ENCODE peak calls at places on chromosomes 7 and 10, in six cellular contexts. G, W, L, T, P and V are unnamed samples.

GRCh38 chr7:151837285-151838042 is 39.5 kb downstream of the PRKAG2 start:
- DNase-seq in G (no peak), W (no peak), L (no peak), T (no peak), P (no peak), V (no peak)

GRCh38 chr10:77377034-77377433 is 260.6 kb downstream of the KCNMA1 start:
- DNase-seq in G (peak; percentile 13), W (no peak), L (no peak), T (no peak), P (no peak), V (no peak)

GRCh38 chr7:66529889-66530615 is 98.6 kb upstream of the KCTD7 start:
- DNase-seq in G (no peak), W (no peak), L (no peak), T (peak; percentile 72), P (no peak), V (no peak)

GRCh38 chr10:13528138-13528874 is 508 bp downstream of the BEND7 start:
- DNase-seq in G (no peak), W (no peak), L (peak; percentile 18), T (peak; percentile 83), P (no peak), V (no peak)

GRCh38 chr10:48237856-48238250 is 36.6 kb downstream of the FRMPD2 start:
- DNase-seq in G (no peak), W (no peak), L (no peak), T (no peak), P (no peak), V (no peak)

GRCh38 chr7:127897704-127898454 is 133.4 kb downstream of the LRRC4 start:
- DNase-seq in G (no peak), W (no peak), L (no peak), T (no peak), P (no peak), V (no peak)

GRCh38 chr7:2527505-2528464 is 8.2 kb downstream of the LFNG start:
- DNase-seq in G (peak; percentile 75), W (peak; percentile 84), L (peak; percentile 86), T (no peak), P (no peak), V (no peak)

GRCh38 chr7:78226059-78226658 is 427.6 kb downstream of the PHTF2 start:
- DNase-seq in G (peak; percentile 40), W (peak; percentile 16), L (peak; percentile 64), T (peak; percentile 66), P (no peak), V (peak; percentile 19)

GRCh38 chr10:13984647-13985155 is 346.0 kb downstream of the FRMD4A start:
- DNase-seq in G (peak; percentile 43), W (no peak), L (no peak), T (no peak), P (no peak), V (no peak)

GRCh38 chr10:8095962-8096361 is 41.5 kb downstream of the GATA3 start:
- DNase-seq in G (no peak), W (no peak), L (no peak), T (peak; percentile 76), P (no peak), V (no peak)

GRCh38 chr10:100986952-100987684 is at the start of the genes MRPL43 and TWNK:
- DNase-seq in G (peak; percentile 81), W (peak; percentile 72), L (peak; percentile 87), T (peak; percentile 93), P (no peak), V (no peak)

GRCh38 chr7:64672414-64672813 is 6.5 kb downstream of the ZNF107 start:
- DNase-seq in G (no peak), W (no peak), L (no peak), T (no peak), P (no peak), V (no peak)

GRCh38 chr7:73907554-73908122 is 46.7 kb downstream of the TMEM270 start:
- DNase-seq in G (no peak), W (no peak), L (no peak), T (no peak), P (no peak), V (no peak)

GRCh38 chr7:32660936-32661335 is 165.6 kb downstream of the AVL9 start:
- DNase-seq in G (no peak), W (no peak), L (no peak), T (no peak), P (no peak), V (no peak)

GRCh38 chr7:24889611-24890010 is 90.4 kb downstream of the OSBPL3 start:
- DNase-seq in G (no peak), W (no peak), L (no peak), T (no peak), P (no peak), V (no peak)

GRCh38 chr10:74334221-74334620 is 183.2 kb downstream of the ADK start:
- DNase-seq in G (no peak), W (no peak), L (no peak), T (no peak), P (no peak), V (no peak)

GRCh38 chr10:75107756-75108683 is 3.4 kb upstream of the SAMD8 start:
- DNase-seq in G (no peak), W (no peak), L (peak; percentile 73), T (no peak), P (no peak), V (peak; percentile 7)

GRCh38 chr7:151856098-151856497 is 20.8 kb downstream of the PRKAG2 start:
- DNase-seq in G (no peak), W (peak; percentile 22), L (no peak), T (no peak), P (no peak), V (no peak)

GRCh38 chr10:102605712-102606111 is 38.6 kb upstream of the TRIM8 start:
- DNase-seq in G (no peak), W (no peak), L (no peak), T (no peak), P (no peak), V (no peak)

GRCh38 chr10:125692246-125692931 is 9.4 kb upstream of the TEX36 start:
- DNase-seq in G (no peak), W (no peak), L (no peak), T (no peak), P (no peak), V (no peak)

GRCh38 chr7:123271856-123272255 is 72.1 kb upstream of the SLC13A1 start:
- DNase-seq in G (no peak), W (no peak), L (no peak), T (no peak), P (no peak), V (no peak)

GRCh38 chr10:87092356-87092860 is 2.2 kb downstream of the GLUD1 start:
- DNase-seq in G (no peak), W (no peak), L (no peak), T (no peak), P (no peak), V (no peak)

GRCh38 chr10:46992794-46993552 is 81.7 kb downstream of the PTPN20 start:
- DNase-seq in G (peak; percentile 31), W (peak; percentile 24), L (peak; percentile 41), T (peak; percentile 52), P (no peak), V (no peak)

GRCh38 chr10:36023939-36024338 is 381.8 kb upstream of the FZD8 start:
- DNase-seq in G (peak; percentile 69), W (peak; percentile 3), L (no peak), T (no peak), P (no peak), V (no peak)
- TF ChIP-seq CHD2 in G (no peak), W (no peak), L (no peak), T (no peak), P (no peak), V (no peak)

DNA sequence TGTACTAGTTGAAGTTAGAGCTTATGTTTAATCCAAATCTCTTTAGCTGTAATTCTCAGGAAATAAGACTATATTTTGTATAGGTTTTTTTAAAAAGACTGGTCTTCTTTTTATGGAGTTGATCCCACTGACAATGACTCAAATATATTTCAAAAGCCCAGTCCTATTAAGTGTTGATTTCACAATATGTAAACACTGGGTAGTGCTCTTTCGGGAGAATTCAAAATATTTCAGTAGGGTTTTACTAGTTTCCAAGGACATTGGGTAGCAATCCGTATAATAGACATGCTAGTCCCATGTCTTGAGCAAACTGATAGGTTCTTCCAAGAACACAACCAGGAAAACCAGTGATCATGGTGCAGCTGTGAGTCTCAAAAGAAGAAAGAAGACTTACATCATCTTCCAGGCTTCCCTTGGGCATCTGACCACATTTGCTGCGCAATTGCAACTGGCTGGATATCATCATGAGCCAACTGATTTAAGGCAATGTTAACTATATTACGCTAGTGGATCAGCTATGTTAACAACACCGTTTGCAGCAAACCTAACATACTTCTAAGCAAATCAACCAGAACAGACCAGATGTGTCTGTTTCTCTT is 59.3 kb upstream of the APBB1IP start:
- DNase-seq in G (peak; percentile 39), W (no peak), L (no peak), T (no peak), P (no peak), V (no peak)
- TF ChIP-seq CHD2 in G (no peak), W (no peak), L (no peak), T (no peak), P (no peak), V (no peak)

GRCh38 chr7:96968981-96969380 is 36.4 kb upstream of the DLX6 start:
- DNase-seq in G (no peak), W (no peak), L (no peak), T (no peak), P (no peak), V (no peak)

GRCh38 chr7:96976106-96976505 is 29.2 kb upstream of the DLX6 start:
- DNase-seq in G (no peak), W (no peak), L (no peak), T (no peak), P (no peak), V (no peak)

GRCh38 chr7:96973986-96974385 is 31.4 kb upstream of the DLX6 start:
- DNase-seq in G (no peak), W (no peak), L (no peak), T (no peak), P (no peak), V (no peak)

DNA sequence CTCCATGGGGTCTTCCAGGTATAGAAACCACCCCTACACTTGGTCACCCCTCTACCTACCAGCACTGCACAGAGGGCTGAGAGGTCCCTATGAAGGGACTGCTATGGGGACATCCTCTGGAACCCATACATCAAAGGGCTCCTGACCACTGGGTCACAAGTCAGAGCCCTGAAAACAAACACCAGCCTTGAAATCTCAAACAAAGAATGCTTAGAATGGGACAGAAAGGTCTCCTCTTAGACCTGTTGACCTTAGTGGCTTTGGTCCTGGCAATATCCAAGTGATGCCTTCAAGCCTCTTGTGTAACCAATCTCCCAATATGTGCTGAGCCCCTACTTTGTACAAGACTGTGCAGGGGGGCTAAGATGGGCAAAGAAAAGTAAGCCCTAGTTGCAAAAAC is 34.6 kb upstream of the DLX6 start:
- DNase-seq in G (no peak), W (peak; percentile 96), L (no peak), T (no peak), P (no peak), V (no peak)
- TF ChIP-seq CHD2 in G (no peak), W (no peak), L (no peak), T (no peak), P (no peak), V (no peak)

DNA sequence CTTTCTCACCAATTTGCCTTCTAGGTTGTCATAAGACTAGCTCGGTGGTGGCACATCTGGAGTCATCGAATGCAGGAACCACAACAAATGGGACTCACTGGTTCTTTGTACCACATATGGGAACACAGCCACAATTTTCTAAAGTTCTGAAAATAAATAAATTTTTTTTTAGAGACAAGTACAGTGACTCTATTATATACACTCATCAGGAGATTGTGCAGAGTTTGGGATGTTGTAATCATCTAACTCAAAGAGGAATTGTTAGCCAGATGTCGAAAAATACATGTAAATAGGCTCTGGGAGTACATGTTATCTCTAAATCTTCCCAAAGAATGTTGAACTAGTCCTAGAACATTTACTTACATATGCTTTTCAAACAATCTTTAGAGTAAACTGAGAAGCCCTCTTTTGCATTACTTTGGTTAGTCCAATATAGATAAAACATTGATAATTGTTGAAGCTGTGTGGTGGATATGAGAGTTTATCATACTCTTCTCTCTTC is 19.6 kb upstream of the SEPTIN7 start:
- DNase-seq in G (no peak), W (peak; percentile 80), L (no peak), T (no peak), P (no peak), V (no peak)
- TF ChIP-seq CHD2 in G (no peak), W (no peak), L (no peak), T (no peak), P (no peak), V (no peak)

GRCh38 chr7:30252885-30253795 is 31.3 kb upstream of the ZNRF2 start:
- DNase-seq in G (no peak), W (no peak), L (peak; percentile 22), T (no peak), P (no peak), V (no peak)
- TF ChIP-seq CHD2 in G (no peak), W (no peak), L (no peak), T (no peak), P (no peak), V (no peak)